ENCODE peak calls at places on chromosomes 12 and 14, in seven cellular contexts. N is adrenal gland; Y is neuronal stem cell; J is IMR-90; W is HAP-1; Z is CD8-positive, alpha-beta T cell; P is tibial artery. S is an unnamed sample.
A peak's percentile ranks its signal among the peaks of the same experiment; 100 is the strongest.

GRCh38 chr14:52049271-52049670 is 19.6 kb downstream of the NID2 start:
- DNase-seq in N (no peak), Y (no peak), J (no peak), W (no peak), Z (no peak), P (no peak), S (no peak)

GRCh38 chr14:96629558-96630222 is 127.5 kb downstream of the PAPOLA start:
- DNase-seq in N (no peak), Y (no peak), J (no peak), W (no peak), Z (peak; percentile 21), P (no peak), S (no peak)

GRCh38 chr12:131142891-131143637 is 189.4 kb downstream of the ADGRD1 start:
- DNase-seq in N (no peak), Y (no peak), J (no peak), W (no peak), Z (no peak), P (no peak), S (no peak)

GRCh38 chr12:65156366-65156831 is 13.0 kb upstream of the LEMD3 start:
- DNase-seq in N (no peak), Y (no peak), J (peak; percentile 5), W (no peak), Z (no peak), P (no peak), S (no peak)

GRCh38 chr12:92028039-92028709 is 117.5 kb downstream of the BTG1 start:
- DNase-seq in N (no peak), Y (no peak), J (no peak), W (no peak), Z (no peak), P (no peak), S (no peak)

GRCh38 chr14:102046337-102047278 is 40.2 kb downstream of the HSP90AA1 start:
- DNase-seq in N (peak; percentile 96), Y (peak; percentile 71), J (peak; percentile 28), W (peak; percentile 90), Z (no peak), P (peak; percentile 87), S (peak; percentile 87)

GRCh38 chr12:82910246-82910893 is 223.7 kb downstream of the TMTC2 start:
- DNase-seq in N (no peak), Y (no peak), J (no peak), W (no peak), Z (no peak), P (no peak), S (no peak)

GRCh38 chr14:20657216-20658211 is 16.0 kb upstream of the OR6S1 start:
- DNase-seq in N (no peak), Y (no peak), J (peak; percentile 4), W (peak; percentile 71), Z (no peak), P (no peak), S (peak; percentile 96)

GRCh38 chr12:113322353-113322752 is 12.6 kb downstream of the SLC8B1 start:
- DNase-seq in N (no peak), Y (no peak), J (peak; percentile 90), W (no peak), Z (no peak), P (no peak), S (no peak)

GRCh38 chr14:104319489-104320241 is 181.3 kb downstream of the KIF26A start:
- DNase-seq in N (peak; percentile 5), Y (no peak), J (no peak), W (no peak), Z (no peak), P (no peak), S (no peak)

GRCh38 chr14:96104469-96105057 is 65.4 kb downstream of the C14orf132 start:
- DNase-seq in N (peak; percentile 36), Y (no peak), J (peak; percentile 100), W (no peak), Z (no peak), P (peak; percentile 90), S (no peak)

GRCh38 chr12:3658327-3659163 is 94.4 kb downstream of the CRACR2A start:
- DNase-seq in N (no peak), Y (peak; percentile 18), J (peak; percentile 29), W (peak; percentile 70), Z (peak; percentile 60), P (no peak), S (peak; percentile 47)

GRCh38 chr12:105539735-105540134 is 209.2 kb downstream of the C12orf75 start:
- DNase-seq in N (no peak), Y (no peak), J (no peak), W (no peak), Z (no peak), P (no peak), S (no peak)

GRCh38 chr14:88422036-88422435 is 36.6 kb downstream of the SPATA7 start:
- DNase-seq in N (no peak), Y (no peak), J (no peak), W (no peak), Z (no peak), P (no peak), S (no peak)

GRCh38 chr12:3681595-3681921 is 71.4 kb downstream of the CRACR2A start:
- DNase-seq in N (no peak), Y (no peak), J (no peak), W (no peak), Z (no peak), P (no peak), S (no peak)

GRCh38 chr14:61475316-61475715 is 153.9 kb downstream of the PRKCH start:
- DNase-seq in N (no peak), Y (peak; percentile 37), J (peak; percentile 84), W (peak; percentile 22), Z (peak; percentile 39), P (no peak), S (no peak)
- H3K4me1 ChIP-seq in N (peaks cover 36% of the 10 kb centered on the region), Y (peaks cover 9% of the 10 kb centered on the region), J (peaks cover 45% of the 10 kb centered on the region), W (no peaks in the 10 kb centered on the region), Z (peaks cover 95% of the 10 kb centered on the region), P (no peaks in the 10 kb centered on the region), S (peaks cover 5% of the 10 kb centered on the region)

GRCh38 chr12:2332266-2332665 is 279.5 kb downstream of the CACNA1C start:
- DNase-seq in N (no peak), Y (no peak), J (peak; percentile 76), W (no peak), Z (no peak), P (no peak), S (no peak)

GRCh38 chr12:2335109-2335508 is 282.3 kb downstream of the CACNA1C start:
- DNase-seq in N (no peak), Y (no peak), J (no peak), W (no peak), Z (no peak), P (no peak), S (no peak)

GRCh38 chr12:2334291-2335088 is 281.7 kb downstream of the CACNA1C start:
- DNase-seq in N (no peak), Y (no peak), J (no peak), W (no peak), Z (no peak), P (no peak), S (no peak)

GRCh38 chr12:2332947-2333346 is 280.2 kb downstream of the CACNA1C start:
- DNase-seq in N (no peak), Y (no peak), J (peak; percentile 61), W (no peak), Z (no peak), P (no peak), S (no peak)

DNA sequence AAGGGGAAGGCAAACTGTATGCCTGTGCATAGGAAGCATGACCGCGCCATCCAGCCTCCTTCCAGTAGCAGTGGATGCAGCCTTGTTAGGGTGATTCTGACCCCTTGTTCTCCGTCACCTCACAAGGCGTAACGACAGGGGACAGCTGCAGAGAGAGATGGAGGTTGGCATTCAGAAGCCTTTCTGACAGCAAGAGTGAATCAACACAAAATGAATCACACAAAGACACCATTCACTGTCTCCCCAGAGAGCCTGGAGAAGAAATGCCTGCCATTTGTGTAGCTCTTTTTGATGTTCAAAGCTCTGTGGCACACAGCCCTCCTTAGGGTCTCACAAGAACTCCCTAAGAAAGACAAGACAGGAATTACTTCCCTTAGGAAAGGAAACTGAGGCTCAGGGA is 280.7 kb downstream of the CACNA1C start:
- DNase-seq in N (no peak), Y (no peak), J (no peak), W (no peak), Z (no peak), P (no peak), S (no peak)
- H3K36me3 ChIP-seq in N (no peaks in the 10 kb centered on the region), Y (no peaks in the 10 kb centered on the region), J (no peaks in the 10 kb centered on the region), W (no peaks in the 10 kb centered on the region), Z (no peaks in the 10 kb centered on the region), P (no peaks in the 10 kb centered on the region), S (no peaks in the 10 kb centered on the region)

DNA sequence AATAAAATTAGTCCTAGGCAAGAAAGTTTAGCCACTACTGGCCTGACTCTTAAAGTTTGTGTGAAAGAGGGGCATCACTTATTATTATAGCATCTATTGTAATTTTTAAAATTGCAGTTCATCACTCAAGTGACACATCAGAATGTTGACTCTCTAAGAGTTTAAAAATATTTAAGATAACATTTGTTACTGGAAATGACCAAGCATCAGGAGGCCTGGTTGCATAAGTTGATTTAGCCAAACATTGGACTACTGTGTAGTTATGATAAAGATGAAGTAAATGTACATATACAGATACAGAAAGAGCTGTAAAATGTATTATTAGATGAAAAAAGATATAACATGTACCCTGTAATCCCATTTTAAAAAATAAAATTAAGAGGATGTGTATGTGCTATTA is 47.5 kb downstream of the SCFD1 start:
- DNase-seq in N (no peak), Y (no peak), J (no peak), W (no peak), Z (no peak), P (no peak), S (no peak)
- H3K4me3 ChIP-seq in N (no peak overlapping the region), Y (no peak overlapping the region), J (no peak overlapping the region), W (no peak overlapping the region), Z (no peak overlapping the region), P (no peak overlapping the region), S (no peak overlapping the region)

GRCh38 chr14:91866061-91866460 is 1.3 kb downstream of the TC2N start:
- DNase-seq in N (no peak), Y (no peak), J (no peak), W (no peak), Z (no peak), P (no peak), S (no peak)
- H3K4me1 ChIP-seq in N (no peaks in the 10 kb centered on the region), Y (no peaks in the 10 kb centered on the region), J (peaks cover 4% of the 10 kb centered on the region), W (no peaks in the 10 kb centered on the region), Z (peaks cover 82% of the 10 kb centered on the region), P (no peaks in the 10 kb centered on the region), S (peaks cover 2% of the 10 kb centered on the region)

S was measured in iPS DF 6.9.